ENCODE peak calls at places on chromosomes 7 and 10, in ten cellular contexts. One of them, this sample, is unnamed.
A peak's percentile ranks its signal among the peaks of the same experiment; 100 is the strongest.

GRCh38 chr10:90023950-90024349 is 322.6 kb downstream of the KIF20B start:
- DNase-seq in HCT116: no peak
- DNase-seq in neuronal stem cell: no peak
- DNase-seq in astrocyte: peak; percentile 50
- DNase-seq in fibroblast of lung: peak; percentile 54
- DNase-seq in hepatocyte: no peak
- DNase-seq in K562: no peak
- DNase-seq in neural progenitor cell: no peak
- DNase-seq in mesendoderm: peak; percentile 1
- DNase-seq in PC-9: no peak
- DNase-seq in this sample: no peak

GRCh38 chr10:83541096-83541495 is 598.2 kb upstream of the GHITM start:
- DNase-seq in HCT116: no peak
- DNase-seq in neuronal stem cell: no peak
- DNase-seq in astrocyte: peak; percentile 61
- DNase-seq in fibroblast of lung: peak; percentile 64
- DNase-seq in hepatocyte: no peak
- DNase-seq in K562: no peak
- DNase-seq in neural progenitor cell: no peak
- DNase-seq in mesendoderm: no peak
- DNase-seq in PC-9: no peak
- DNase-seq in this sample: no peak

GRCh38 chr7:123433665-123434064 is 100.7 kb downstream of the IQUB start:
- DNase-seq in HCT116: no peak
- DNase-seq in neuronal stem cell: no peak
- DNase-seq in astrocyte: no peak
- DNase-seq in fibroblast of lung: no peak
- DNase-seq in hepatocyte: no peak
- DNase-seq in K562: no peak
- DNase-seq in neural progenitor cell: no peak
- DNase-seq in mesendoderm: peak; percentile 5
- DNase-seq in PC-9: no peak
- DNase-seq in this sample: no peak

GRCh38 chr7:151756076-151756731 is 120.7 kb downstream of the PRKAG2 start:
- DNase-seq in HCT116: peak; percentile 26
- DNase-seq in neuronal stem cell: no peak
- DNase-seq in astrocyte: peak; percentile 60
- DNase-seq in fibroblast of lung: peak; percentile 71
- DNase-seq in hepatocyte: no peak
- DNase-seq in K562: peak; percentile 17
- DNase-seq in neural progenitor cell: no peak
- DNase-seq in mesendoderm: no peak
- DNase-seq in PC-9: no peak
- DNase-seq in this sample: no peak

GRCh38 chr10:2214035-2214434 is 476.7 kb upstream of the ADARB2 start:
- DNase-seq in HCT116: no peak
- DNase-seq in neuronal stem cell: no peak
- DNase-seq in astrocyte: peak; percentile 95
- DNase-seq in fibroblast of lung: peak; percentile 94
- DNase-seq in hepatocyte: no peak
- DNase-seq in K562: no peak
- DNase-seq in neural progenitor cell: no peak
- DNase-seq in mesendoderm: no peak
- DNase-seq in PC-9: no peak
- DNase-seq in this sample: no peak

GRCh38 chr10:48511066-48511854 is 93.6 kb downstream of the ARHGAP22 start:
- DNase-seq in HCT116: no peak
- DNase-seq in neuronal stem cell: no peak
- DNase-seq in astrocyte: no peak
- DNase-seq in fibroblast of lung: no peak
- DNase-seq in hepatocyte: no peak
- DNase-seq in K562: no peak
- DNase-seq in neural progenitor cell: no peak
- DNase-seq in mesendoderm: no peak
- DNase-seq in PC-9: no peak
- DNase-seq in this sample: no peak

GRCh38 chr10:1567152-1567551 is 170.2 kb downstream of the ADARB2 start:
- DNase-seq in HCT116: no peak
- DNase-seq in neuronal stem cell: no peak
- DNase-seq in astrocyte: no peak
- DNase-seq in fibroblast of lung: no peak
- DNase-seq in hepatocyte: no peak
- DNase-seq in K562: no peak
- DNase-seq in neural progenitor cell: no peak
- DNase-seq in mesendoderm: no peak
- DNase-seq in PC-9: no peak
- DNase-seq in this sample: no peak

GRCh38 chr10:133238066-133238804 is 580 bp downstream of the VENTX start:
- DNase-seq in HCT116: no peak
- DNase-seq in neuronal stem cell: no peak
- DNase-seq in astrocyte: no peak
- DNase-seq in fibroblast of lung: no peak
- DNase-seq in hepatocyte: no peak
- DNase-seq in K562: no peak
- DNase-seq in neural progenitor cell: peak; percentile 53
- DNase-seq in mesendoderm: no peak
- DNase-seq in PC-9: no peak
- DNase-seq in this sample: no peak

GRCh38 chr7:101717986-101718746 is 89.1 kb upstream of the MYL10 start:
- DNase-seq in HCT116: no peak
- DNase-seq in neuronal stem cell: no peak
- DNase-seq in astrocyte: peak; percentile 83
- DNase-seq in fibroblast of lung: peak; percentile 87
- DNase-seq in hepatocyte: peak; percentile 80
- DNase-seq in K562: no peak
- DNase-seq in neural progenitor cell: no peak
- DNase-seq in mesendoderm: peak; percentile 84
- DNase-seq in PC-9: peak; percentile 38
- DNase-seq in this sample: no peak

GRCh38 chr7:85840532-85840931 is 653.7 kb upstream of the SEMA3D start:
- DNase-seq in HCT116: no peak
- DNase-seq in neuronal stem cell: no peak
- DNase-seq in astrocyte: peak; percentile 1
- DNase-seq in fibroblast of lung: peak; percentile 4
- DNase-seq in hepatocyte: no peak
- DNase-seq in K562: no peak
- DNase-seq in neural progenitor cell: no peak
- DNase-seq in mesendoderm: no peak
- DNase-seq in PC-9: no peak
- DNase-seq in this sample: no peak

GRCh38 chr10:96998329-96998888 is 166.3 kb downstream of the LCOR start:
- DNase-seq in HCT116: no peak
- DNase-seq in neuronal stem cell: no peak
- DNase-seq in astrocyte: peak; percentile 90
- DNase-seq in fibroblast of lung: peak; percentile 93
- DNase-seq in hepatocyte: peak; percentile 75
- DNase-seq in K562: peak; percentile 51
- DNase-seq in neural progenitor cell: no peak
- DNase-seq in mesendoderm: no peak
- DNase-seq in PC-9: no peak
- DNase-seq in this sample: no peak

GRCh38 chr10:62623223-62623622 is 181.3 kb upstream of the ADO start:
- DNase-seq in HCT116: no peak
- DNase-seq in neuronal stem cell: no peak
- DNase-seq in astrocyte: no peak
- DNase-seq in fibroblast of lung: no peak
- DNase-seq in hepatocyte: no peak
- DNase-seq in K562: no peak
- DNase-seq in neural progenitor cell: no peak
- DNase-seq in mesendoderm: no peak
- DNase-seq in PC-9: no peak
- DNase-seq in this sample: no peak

GRCh38 chr7:34759477-34760125 is 101.6 kb downstream of the NPSR1 start:
- DNase-seq in HCT116: peak; percentile 48
- DNase-seq in neuronal stem cell: peak; percentile 31
- DNase-seq in astrocyte: peak; percentile 16
- DNase-seq in fibroblast of lung: peak; percentile 44
- DNase-seq in hepatocyte: peak; percentile 57
- DNase-seq in K562: peak; percentile 30
- DNase-seq in neural progenitor cell: peak; percentile 63
- DNase-seq in mesendoderm: peak; percentile 86
- DNase-seq in PC-9: no peak
- DNase-seq in this sample: peak; percentile 5

GRCh38 chr10:131998845-131999681 is 17.3 kb upstream of the BNIP3 start:
- DNase-seq in HCT116: no peak
- DNase-seq in neuronal stem cell: no peak
- DNase-seq in astrocyte: no peak
- DNase-seq in fibroblast of lung: no peak
- DNase-seq in hepatocyte: no peak
- DNase-seq in K562: peak; percentile 52
- DNase-seq in neural progenitor cell: no peak
- DNase-seq in mesendoderm: peak; percentile 90
- DNase-seq in PC-9: no peak
- DNase-seq in this sample: no peak

GRCh38 chr7:66452165-66452564 is 176.5 kb upstream of the KCTD7 start:
- DNase-seq in HCT116: no peak
- DNase-seq in neuronal stem cell: no peak
- DNase-seq in astrocyte: peak; percentile 50
- DNase-seq in fibroblast of lung: peak; percentile 58
- DNase-seq in hepatocyte: no peak
- DNase-seq in K562: no peak
- DNase-seq in neural progenitor cell: no peak
- DNase-seq in mesendoderm: no peak
- DNase-seq in PC-9: no peak
- DNase-seq in this sample: no peak

DNA sequence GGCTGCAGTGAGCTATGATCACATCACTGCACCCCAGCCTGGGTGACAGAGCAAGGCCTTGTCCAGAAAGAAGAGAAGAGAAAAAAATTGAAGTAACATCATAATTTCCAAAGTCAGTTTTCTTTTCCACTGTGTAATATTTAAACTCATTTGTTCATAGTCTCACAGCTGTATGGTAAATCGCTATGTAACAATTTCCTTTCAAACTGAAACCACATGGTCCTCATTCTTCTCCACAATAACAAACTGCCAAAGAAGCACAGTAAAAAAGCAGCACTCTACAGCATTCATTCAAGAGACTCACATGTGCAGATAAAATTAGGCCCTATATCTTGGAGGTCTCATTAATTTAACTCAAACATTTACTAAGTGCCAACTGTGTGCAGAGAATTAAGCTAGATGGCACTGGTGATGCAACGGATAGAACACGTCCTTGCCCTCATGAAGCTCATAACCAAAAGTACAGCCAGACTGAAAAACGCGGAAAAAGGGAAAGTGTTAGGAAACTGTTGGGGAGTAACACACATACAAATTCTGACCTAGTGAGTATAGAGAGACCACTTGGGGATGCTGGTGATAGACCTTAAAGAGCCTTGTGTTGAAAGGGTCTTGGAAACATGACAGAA is 174.0 kb upstream of the KCTD7 start:
- DNase-seq in HCT116: no peak
- DNase-seq in neuronal stem cell: no peak
- DNase-seq in astrocyte: no peak
- DNase-seq in fibroblast of lung: no peak
- DNase-seq in hepatocyte: no peak
- DNase-seq in K562: no peak
- DNase-seq in neural progenitor cell: no peak
- DNase-seq in mesendoderm: no peak
- DNase-seq in PC-9: no peak
- DNase-seq in this sample: no peak
- H3K4me2 ChIP-seq in HCT116: no peak overlapping the region
- H3K4me2 ChIP-seq in neuronal stem cell: no peak overlapping the region
- H3K4me2 ChIP-seq in astrocyte: no peak overlapping the region
- H3K4me2 ChIP-seq in fibroblast of lung: no peak overlapping the region
- H3K4me2 ChIP-seq in hepatocyte: no peak overlapping the region
- H3K4me2 ChIP-seq in K562: no peak overlapping the region
- H3K4me2 ChIP-seq in neural progenitor cell: no peak overlapping the region
- H3K4me2 ChIP-seq in mesendoderm: no peak overlapping the region
- H3K4me2 ChIP-seq in PC-9: no peak overlapping the region
- H3K4me2 ChIP-seq in this sample: no peak overlapping the region

GRCh38 chr7:30799206-30799975 is 28.2 kb downstream of the MINDY4 start:
- DNase-seq in HCT116: no peak
- DNase-seq in neuronal stem cell: no peak
- DNase-seq in astrocyte: peak; percentile 86
- DNase-seq in fibroblast of lung: peak; percentile 91
- DNase-seq in hepatocyte: no peak
- DNase-seq in K562: no peak
- DNase-seq in neural progenitor cell: no peak
- DNase-seq in mesendoderm: peak; percentile 60
- DNase-seq in PC-9: no peak
- DNase-seq in this sample: peak; percentile 31
- H3K4me1 ChIP-seq in HCT116: peaks cover 22% of the 10 kb centered on the region
- H3K4me1 ChIP-seq in neuronal stem cell: no peaks in the 10 kb centered on the region
- H3K4me1 ChIP-seq in astrocyte: peaks cover 54% of the 10 kb centered on the region
- H3K4me1 ChIP-seq in fibroblast of lung: peaks cover 57% of the 10 kb centered on the region
- H3K4me1 ChIP-seq in hepatocyte: peaks cover 37% of the 10 kb centered on the region
- H3K4me1 ChIP-seq in K562: no peaks in the 10 kb centered on the region
- H3K4me1 ChIP-seq in neural progenitor cell: no peaks in the 10 kb centered on the region
- H3K4me1 ChIP-seq in mesendoderm: no peaks in the 10 kb centered on the region
- H3K4me1 ChIP-seq in PC-9: peaks cover 63% of the 10 kb centered on the region
- H3K4me1 ChIP-seq in this sample: peaks cover 50% of the 10 kb centered on the region

GRCh38 chr7:22207724-22208225 is 149.2 kb downstream of the RAPGEF5 start:
- DNase-seq in HCT116: no peak
- DNase-seq in neuronal stem cell: no peak
- DNase-seq in astrocyte: no peak
- DNase-seq in fibroblast of lung: no peak
- DNase-seq in hepatocyte: no peak
- DNase-seq in K562: no peak
- DNase-seq in neural progenitor cell: no peak
- DNase-seq in mesendoderm: no peak
- DNase-seq in PC-9: no peak
- DNase-seq in this sample: no peak
- H3K27ac ChIP-seq in HCT116: no peak overlapping the region
- H3K27ac ChIP-seq in neuronal stem cell: no peak overlapping the region
- H3K27ac ChIP-seq in astrocyte: no peak overlapping the region
- H3K27ac ChIP-seq in fibroblast of lung: no peak overlapping the region
- H3K27ac ChIP-seq in hepatocyte: no peak overlapping the region
- H3K27ac ChIP-seq in K562: no peak overlapping the region
- H3K27ac ChIP-seq in neural progenitor cell: no peak overlapping the region
- H3K27ac ChIP-seq in mesendoderm: no peak overlapping the region
- H3K27ac ChIP-seq in PC-9: no peak overlapping the region
- H3K27ac ChIP-seq in this sample: no peak overlapping the region

DNA sequence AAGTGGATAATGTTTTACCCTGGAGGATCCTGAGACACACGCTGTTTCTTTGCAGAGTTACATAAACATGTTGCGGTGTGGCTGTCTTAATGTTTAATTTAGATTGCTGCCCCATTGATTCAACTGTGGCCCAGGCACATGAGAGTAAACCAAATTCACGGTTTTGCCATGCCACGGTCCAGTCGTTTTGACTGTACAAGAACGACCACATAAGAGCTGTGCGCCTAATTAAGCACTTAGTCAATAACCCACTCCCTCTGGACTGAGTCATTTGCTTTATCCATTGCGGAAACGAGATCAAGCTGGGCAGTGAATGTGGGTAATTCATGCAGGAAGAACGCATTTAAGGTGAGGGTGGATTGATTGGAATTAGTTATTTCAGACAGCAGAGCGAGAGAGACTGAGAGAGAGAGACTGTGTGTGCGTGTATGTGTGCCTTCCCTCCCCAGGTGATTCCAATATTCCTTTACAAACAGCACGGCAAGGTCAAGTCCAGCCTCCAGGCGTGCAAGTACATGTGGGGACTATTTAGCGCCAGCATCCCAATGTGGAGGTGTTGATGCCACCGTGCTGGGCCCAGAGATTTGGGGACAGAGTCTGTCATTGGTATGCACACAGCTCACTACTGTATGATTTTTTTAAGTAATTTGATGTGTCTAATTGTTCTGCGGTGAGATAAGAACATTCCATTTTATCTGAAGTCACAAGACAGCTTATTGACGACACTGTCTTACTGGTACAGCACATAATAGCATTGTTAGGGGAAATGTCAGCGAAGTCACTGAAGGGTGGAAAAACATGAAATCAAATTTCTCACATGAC is 8.4 kb upstream of the TEX36 start:
- DNase-seq in HCT116: no peak
- DNase-seq in neuronal stem cell: no peak
- DNase-seq in astrocyte: peak; percentile 96
- DNase-seq in fibroblast of lung: peak; percentile 95
- DNase-seq in hepatocyte: no peak
- DNase-seq in K562: no peak
- DNase-seq in neural progenitor cell: no peak
- DNase-seq in mesendoderm: no peak
- DNase-seq in PC-9: peak; percentile 33
- DNase-seq in this sample: no peak
- H3K4me2 ChIP-seq in HCT116: no peak overlapping the region
- H3K4me2 ChIP-seq in neuronal stem cell: no peak overlapping the region
- H3K4me2 ChIP-seq in astrocyte: peak overlapping the region; percentile 59
- H3K4me2 ChIP-seq in fibroblast of lung: no peak overlapping the region
- H3K4me2 ChIP-seq in hepatocyte: no peak overlapping the region
- H3K4me2 ChIP-seq in K562: no peak overlapping the region
- H3K4me2 ChIP-seq in neural progenitor cell: no peak overlapping the region
- H3K4me2 ChIP-seq in mesendoderm: no peak overlapping the region
- H3K4me2 ChIP-seq in PC-9: no peak overlapping the region
- H3K4me2 ChIP-seq in this sample: no peak overlapping the region

This sample was measured in OCI-LY7.